ENCODE peak calls at places on chromosomes 16 and 17, in seven cellular contexts. A is heart right ventricle; J is GM23248; W is CD8-positive, alpha-beta memory T cell; T is IMR-90; K is endothelial cell of umbilical vein; X is transverse colon. R is an unnamed sample.

GRCh38 chr17:81391268-81391963 is 3.8 kb upstream of the BAHCC1 start:
- DNase-seq in T (no peak), W (no peak), X (no peak), A (no peak), K (no peak), J (no peak), R (no peak)

GRCh38 chr17:29007456-29008455 is 1.9 kb upstream of the SEZ6 start:
- DNase-seq in A (no peak), J (peak; percentile 77), X (no peak), T (peak; percentile 7), W (no peak), K (no peak), R (peak; percentile 48)

GRCh38 chr17:54494731-54495715 is 405.6 kb upstream of the TOM1L1 start:
- DNase-seq in W (no peak), K (no peak), X (no peak), T (no peak), J (no peak), A (no peak), R (no peak)

GRCh38 chr16:49492090-49492801 is 118.6 kb downstream of the C16orf78 start:
- DNase-seq in J (peak; percentile 39), T (no peak), X (peak; percentile 35), W (no peak), K (peak; percentile 34), A (peak; percentile 29), R (no peak)

GRCh38 chr17:63916566-63917185 is 2.0 kb downstream of the GH1 start:
- DNase-seq in K (no peak), A (no peak), W (no peak), X (no peak), J (no peak), T (no peak), R (no peak)

GRCh38 chr17:22128723-22129122 is 436.4 kb downstream of the KCNJ18 start:
- DNase-seq in X (no peak), K (no peak), A (no peak), T (no peak), W (no peak), J (no peak), R (no peak)

GRCh38 chr16:23288209-23288608 is 13.9 kb upstream of the SCNN1B start:
- DNase-seq in T (no peak), J (peak; percentile 10), W (no peak), X (no peak), K (no peak), A (no peak), R (no peak)

GRCh38 chr16:84843149-84844048 is 23.6 kb downstream of the CRISPLD2 start:
- DNase-seq in J (no peak), W (no peak), T (no peak), A (no peak), X (no peak), K (no peak), R (no peak)

GRCh38 chr16:72789921-72790320 is 258.0 kb downstream of the ZFHX3 start:
- DNase-seq in W (no peak), T (no peak), K (no peak), A (no peak), J (no peak), X (no peak), R (no peak)

GRCh38 chr16:50273888-50274770 is 7.8 kb downstream of the ADCY7 start:
- DNase-seq in X (peak; percentile 60), A (no peak), T (no peak), K (no peak), J (no peak), W (peak; percentile 47), R (no peak)

GRCh38 chr16:17476414-17477259 is 5.9 kb upstream of the XYLT1 start:
- DNase-seq in W (no peak), A (no peak), X (peak; percentile 65), T (peak; percentile 74), K (peak; percentile 6), J (peak; percentile 85), R (peak; percentile 74)

GRCh38 chr17:7987112-7987893 is 15.1 kb upstream of the GUCY2D start:
- DNase-seq in W (no peak), X (no peak), A (no peak), J (peak; percentile 65), K (no peak), T (peak; percentile 27), R (no peak)

GRCh38 chr17:80089762-80090161 is 11.6 kb upstream of the GAA start:
- DNase-seq in J (no peak), A (no peak), T (no peak), K (no peak), W (no peak), X (no peak), R (no peak)

GRCh38 chr17:46047398-46047797 is 48.3 kb downstream of the STH start:
- DNase-seq in X (peak; percentile 28), T (no peak), W (no peak), A (no peak), K (no peak), J (no peak), R (no peak)

GRCh38 chr17:18962494-18962815 is 10.5 kb downstream of the SLC5A10 start:
- DNase-seq in J (no peak), K (no peak), T (no peak), A (no peak), X (no peak), W (no peak), R (no peak)

GRCh38 chr17:17367931-17368330 is 64.8 kb downstream of the NT5M start:
- DNase-seq in J (no peak), T (peak; percentile 26), X (no peak), A (no peak), K (no peak), W (no peak), R (no peak)

GRCh38 chr16:66428682-66429251 is 1.7 kb downstream of the BEAN1 start:
- DNase-seq in T (no peak), W (no peak), A (no peak), X (no peak), K (no peak), J (no peak), R (no peak)

GRCh38 chr16:21169249-21169981 is 10.9 kb downstream of the LDAF1 start:
- DNase-seq in T (peak; percentile 71), A (no peak), X (no peak), W (no peak), K (no peak), J (peak; percentile 81), R (peak; percentile 80)

GRCh38 chr17:54544239-54544638 is 356.4 kb upstream of the TOM1L1 start:
- DNase-seq in W (no peak), J (no peak), X (no peak), T (no peak), K (no peak), A (no peak), R (no peak)

GRCh38 chr17:66400698-66401097 is 98.3 kb downstream of the PRKCA start:
- DNase-seq in W (no peak), X (no peak), J (no peak), A (no peak), K (no peak), T (no peak), R (no peak)

GRCh38 chr17:57785032-57785431 is 39.9 kb upstream of the CCDC182 start:
- DNase-seq in W (no peak), J (no peak), T (no peak), X (peak; percentile 13), K (no peak), A (peak; percentile 62), R (no peak)

GRCh38 chr17:31092475-31093064 is 2.2 kb upstream of the NF1 start:
- DNase-seq in X (no peak), W (no peak), A (no peak), J (peak; percentile 39), K (no peak), T (peak; percentile 23), R (no peak)
- H3K27ac ChIP-seq in X (no peak overlapping the region), W (no peak overlapping the region), A (no peak overlapping the region), J (no peak overlapping the region), K (no peak overlapping the region), T (no peak overlapping the region), R (no peak overlapping the region)

GRCh38 chr16:1613728-1614225 is 1.6 kb downstream of the CRAMP1 start:
- DNase-seq in A (peak; percentile 16), K (no peak), T (no peak), J (peak; percentile 68), X (peak; percentile 24), W (no peak), R (no peak)
- H3K27ac ChIP-seq in A (peak overlapping the region; percentile 23), K (no peak overlapping the region), T (no peak overlapping the region), J (peak overlapping the region; percentile 64), X (peak overlapping the region; percentile 87), W (no peak overlapping the region), R (no peak overlapping the region)

DNA sequence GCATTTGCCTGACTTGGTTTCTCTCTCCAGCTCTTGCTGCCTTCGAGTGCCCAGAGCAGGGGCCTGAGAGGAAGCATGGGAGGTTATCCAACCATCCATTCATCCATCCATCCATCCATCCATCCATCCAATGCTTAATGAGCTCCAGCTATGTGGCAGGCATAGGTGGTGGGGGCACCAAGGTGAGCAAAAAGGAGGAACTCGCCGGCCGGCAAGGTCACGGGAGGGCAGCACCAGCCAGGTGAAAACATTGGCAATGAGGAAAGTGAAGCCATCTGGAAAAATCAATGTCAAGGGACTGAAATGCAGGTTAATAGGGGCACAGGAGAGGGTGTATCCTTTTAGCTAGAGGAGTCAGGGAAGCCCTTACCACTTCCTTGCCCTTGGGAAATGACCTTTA is 18.2 kb upstream of the DOK4 start:
- DNase-seq in T (no peak), W (no peak), X (no peak), A (no peak), K (no peak), J (no peak), R (no peak)
- H3K27ac ChIP-seq in T (no peak overlapping the region), W (no peak overlapping the region), X (no peak overlapping the region), A (no peak overlapping the region), K (no peak overlapping the region), J (no peak overlapping the region), R (no peak overlapping the region)

GRCh38 chr16:61412562-61412961 is 623.7 kb downstream of the CDH8 start:
- DNase-seq in J (no peak), W (no peak), A (no peak), K (no peak), T (no peak), X (no peak), R (no peak)
- H3K27ac ChIP-seq in J (no peak overlapping the region), W (no peak overlapping the region), A (no peak overlapping the region), K (no peak overlapping the region), T (no peak overlapping the region), X (no peak overlapping the region), R (no peak overlapping the region)

GRCh38 chr16:2761472-2761871 is 9.0 kb downstream of the SRRM2 start:
- DNase-seq in K (no peak), J (no peak), A (no peak), X (no peak), W (no peak), T (no peak), R (no peak)
- H3K27ac ChIP-seq in K (no peak overlapping the region), J (no peak overlapping the region), A (no peak overlapping the region), X (no peak overlapping the region), W (no peak overlapping the region), T (no peak overlapping the region), R (no peak overlapping the region)

GRCh38 chr16:88453621-88454314 is 688 bp downstream of the ZFPM1 start:
- DNase-seq in T (no peak), X (no peak), K (peak; percentile 8), J (peak; percentile 53), W (no peak), A (no peak), R (no peak)
- H3K27ac ChIP-seq in T (no peak overlapping the region), X (peak overlapping the region; percentile 77), K (no peak overlapping the region), J (no peak overlapping the region), W (peak overlapping the region; percentile 83), A (peak overlapping the region; percentile 50), R (no peak overlapping the region)

R was measured in fibroblast of lung.